ENCODE peak calls at places on chromosome 7, in five cellular contexts. One of them, this sample, is unnamed.

GRCh38 chr7:128831994-128832879 is 2.0 kb downstream of the FLNC start:
- DNase-seq in PC-3: peak
- DNase-seq in right lobe of liver: no peak
- DNase-seq in dorsolateral prefrontal cortex: no peak
- DNase-seq in mammary epithelial cell: no peak
- DNase-seq in this sample: no peak

GRCh38 chr7:127619681-127620405 is 1.9 kb upstream of the PAX4 start:
- DNase-seq in PC-3: no peak
- DNase-seq in right lobe of liver: no peak
- DNase-seq in dorsolateral prefrontal cortex: no peak
- DNase-seq in mammary epithelial cell: peak
- DNase-seq in this sample: no peak

GRCh38 chr7:134777908-134778580 is 1.4 kb upstream of the CALD1 start:
- DNase-seq in PC-3: no peak
- DNase-seq in right lobe of liver: no peak
- DNase-seq in dorsolateral prefrontal cortex: no peak
- DNase-seq in mammary epithelial cell: peak
- DNase-seq in this sample: peak

GRCh38 chr7:19215421-19215820 is 70.2 kb upstream of the FERD3L start:
- DNase-seq in PC-3: peak
- DNase-seq in right lobe of liver: no peak
- DNase-seq in dorsolateral prefrontal cortex: no peak
- DNase-seq in mammary epithelial cell: peak
- DNase-seq in this sample: no peak

GRCh38 chr7:111083423-111083822 is 7.5 kb upstream of the LRRN3 start:
- DNase-seq in PC-3: no peak
- DNase-seq in right lobe of liver: no peak
- DNase-seq in dorsolateral prefrontal cortex: no peak
- DNase-seq in mammary epithelial cell: no peak
- DNase-seq in this sample: no peak

GRCh38 chr7:13641699-13642098 is 347.8 kb downstream of the ETV1 start:
- DNase-seq in PC-3: peak
- DNase-seq in right lobe of liver: no peak
- DNase-seq in dorsolateral prefrontal cortex: no peak
- DNase-seq in mammary epithelial cell: no peak
- DNase-seq in this sample: peak

GRCh38 chr7:93284908-93285307 is 52.7 kb downstream of the VPS50 start:
- DNase-seq in PC-3: no peak
- DNase-seq in right lobe of liver: no peak
- DNase-seq in dorsolateral prefrontal cortex: no peak
- DNase-seq in mammary epithelial cell: no peak
- DNase-seq in this sample: no peak

GRCh38 chr7:92359801-92360200 is 87.5 kb upstream of the GATAD1 start:
- DNase-seq in PC-3: no peak
- DNase-seq in right lobe of liver: no peak
- DNase-seq in dorsolateral prefrontal cortex: no peak
- DNase-seq in mammary epithelial cell: no peak
- DNase-seq in this sample: no peak

GRCh38 chr7:150703209-150703608 is 13.2 kb upstream of the GIMAP1 start:
- DNase-seq in PC-3: no peak
- DNase-seq in right lobe of liver: no peak
- DNase-seq in dorsolateral prefrontal cortex: no peak
- DNase-seq in mammary epithelial cell: no peak
- DNase-seq in this sample: no peak

GRCh38 chr7:135492151-135492550 is 17.8 kb downstream of the CNOT4 start:
- DNase-seq in PC-3: no peak
- DNase-seq in right lobe of liver: no peak
- DNase-seq in dorsolateral prefrontal cortex: no peak
- DNase-seq in mammary epithelial cell: no peak
- DNase-seq in this sample: no peak

GRCh38 chr7:473870-474604 is 45.6 kb downstream of the PDGFA start:
- DNase-seq in PC-3: no peak
- DNase-seq in right lobe of liver: peak
- DNase-seq in dorsolateral prefrontal cortex: peak
- DNase-seq in mammary epithelial cell: no peak
- DNase-seq in this sample: no peak

GRCh38 chr7:87413951-87414381 is 61.5 kb downstream of the ABCB4 start:
- DNase-seq in PC-3: peak
- DNase-seq in right lobe of liver: no peak
- DNase-seq in dorsolateral prefrontal cortex: no peak
- DNase-seq in mammary epithelial cell: peak
- DNase-seq in this sample: peak

GRCh38 chr7:81414411-81414810 is 355.4 kb downstream of the HGF start:
- DNase-seq in PC-3: peak
- DNase-seq in right lobe of liver: no peak
- DNase-seq in dorsolateral prefrontal cortex: no peak
- DNase-seq in mammary epithelial cell: no peak
- DNase-seq in this sample: peak

GRCh38 chr7:128909605-128910568 is 622 bp downstream of the KCP start:
- DNase-seq in PC-3: no peak
- DNase-seq in right lobe of liver: no peak
- DNase-seq in dorsolateral prefrontal cortex: peak
- DNase-seq in mammary epithelial cell: no peak
- DNase-seq in this sample: peak

GRCh38 chr7:70884446-70884764 is 247.5 kb upstream of the GALNT17 start:
- DNase-seq in PC-3: no peak
- DNase-seq in right lobe of liver: no peak
- DNase-seq in dorsolateral prefrontal cortex: no peak
- DNase-seq in mammary epithelial cell: no peak
- DNase-seq in this sample: no peak

GRCh38 chr7:77426052-77426404 is 9.9 kb upstream of the GSAP start:
- DNase-seq in PC-3: no peak
- DNase-seq in right lobe of liver: no peak
- DNase-seq in dorsolateral prefrontal cortex: no peak
- DNase-seq in mammary epithelial cell: no peak
- DNase-seq in this sample: no peak

GRCh38 chr7:112272921-112273561 is 66.5 kb downstream of the ZNF277 start:
- DNase-seq in PC-3: no peak
- DNase-seq in right lobe of liver: peak
- DNase-seq in dorsolateral prefrontal cortex: no peak
- DNase-seq in mammary epithelial cell: no peak
- DNase-seq in this sample: no peak

GRCh38 chr7:120857558-120858298 is at the start of gene TSPAN12:
- DNase-seq in PC-3: peak
- DNase-seq in right lobe of liver: peak
- DNase-seq in dorsolateral prefrontal cortex: peak
- DNase-seq in mammary epithelial cell: peak
- DNase-seq in this sample: peak

GRCh38 chr7:82594665-82595064 is 151.1 kb upstream of the CACNA2D1 start:
- DNase-seq in PC-3: no peak
- DNase-seq in right lobe of liver: no peak
- DNase-seq in dorsolateral prefrontal cortex: no peak
- DNase-seq in mammary epithelial cell: no peak
- DNase-seq in this sample: no peak

GRCh38 chr7:81447351-81447952 is 322.4 kb downstream of the HGF start:
- DNase-seq in PC-3: peak
- DNase-seq in right lobe of liver: no peak
- DNase-seq in dorsolateral prefrontal cortex: no peak
- DNase-seq in mammary epithelial cell: peak
- DNase-seq in this sample: peak

GRCh38 chr7:7895754-7896153 is 72.8 kb upstream of the GLCCI1 start:
- DNase-seq in PC-3: no peak
- DNase-seq in right lobe of liver: no peak
- DNase-seq in dorsolateral prefrontal cortex: no peak
- DNase-seq in mammary epithelial cell: no peak
- DNase-seq in this sample: peak

GRCh38 chr7:2529161-2530075 is 9.8 kb downstream of the LFNG start:
- DNase-seq in PC-3: peak
- DNase-seq in right lobe of liver: peak
- DNase-seq in dorsolateral prefrontal cortex: peak
- DNase-seq in mammary epithelial cell: no peak
- DNase-seq in this sample: peak

GRCh38 chr7:23594879-23595604 is 2.1 kb upstream of the CCDC126 start:
- DNase-seq in PC-3: peak
- DNase-seq in right lobe of liver: no peak
- DNase-seq in dorsolateral prefrontal cortex: no peak
- DNase-seq in mammary epithelial cell: peak
- DNase-seq in this sample: peak

GRCh38 chr7:64877714-64878610 is 25.1 kb upstream of the ZNF273 start:
- DNase-seq in PC-3: no peak
- DNase-seq in right lobe of liver: no peak
- DNase-seq in dorsolateral prefrontal cortex: no peak
- DNase-seq in mammary epithelial cell: no peak
- DNase-seq in this sample: no peak

GRCh38 chr7:128003787-128004186 is 27.4 kb downstream of the LRRC4 start:
- DNase-seq in PC-3: no peak
- DNase-seq in right lobe of liver: no peak
- DNase-seq in dorsolateral prefrontal cortex: no peak
- DNase-seq in mammary epithelial cell: no peak
- DNase-seq in this sample: no peak

GRCh38 chr7:148286150-148286549 is 304.4 kb upstream of the C7orf33 start:
- DNase-seq in PC-3: peak
- DNase-seq in right lobe of liver: no peak
- DNase-seq in dorsolateral prefrontal cortex: no peak
- DNase-seq in mammary epithelial cell: peak
- DNase-seq in this sample: peak

GRCh38 chr7:27178366-27178765 is 4.2 kb upstream of the HOXA10 start:
- DNase-seq in PC-3: no peak
- DNase-seq in right lobe of liver: no peak
- DNase-seq in dorsolateral prefrontal cortex: no peak
- DNase-seq in mammary epithelial cell: no peak
- DNase-seq in this sample: no peak

GRCh38 chr7:157520249-157520648 is 183.4 kb downstream of the DNAJB6 start:
- DNase-seq in PC-3: no peak
- DNase-seq in right lobe of liver: peak
- DNase-seq in dorsolateral prefrontal cortex: no peak
- DNase-seq in mammary epithelial cell: no peak
- DNase-seq in this sample: no peak

GRCh38 chr7:73774923-73775322 is 4.9 kb upstream of the CLDN3 start:
- DNase-seq in PC-3: peak
- DNase-seq in right lobe of liver: no peak
- DNase-seq in dorsolateral prefrontal cortex: no peak
- DNase-seq in mammary epithelial cell: peak
- DNase-seq in this sample: no peak

GRCh38 chr7:30321089-30321991 is 36.9 kb downstream of the ZNRF2 start:
- DNase-seq in PC-3: no peak
- DNase-seq in right lobe of liver: no peak
- DNase-seq in dorsolateral prefrontal cortex: no peak
- DNase-seq in mammary epithelial cell: no peak
- DNase-seq in this sample: no peak

GRCh38 chr7:68691261-68692216 is 906.7 kb upstream of the AUTS2 start:
- DNase-seq in PC-3: no peak
- DNase-seq in right lobe of liver: no peak
- DNase-seq in dorsolateral prefrontal cortex: no peak
- DNase-seq in mammary epithelial cell: no peak
- DNase-seq in this sample: no peak

GRCh38 chr7:157111311-157111710 is 27.4 kb upstream of the UBE3C start:
- DNase-seq in PC-3: no peak
- DNase-seq in right lobe of liver: no peak
- DNase-seq in dorsolateral prefrontal cortex: no peak
- DNase-seq in mammary epithelial cell: no peak
- DNase-seq in this sample: no peak

GRCh38 chr7:95840953-95841950 is 68.9 kb downstream of the DYNC1I1 start:
- DNase-seq in PC-3: peak
- DNase-seq in right lobe of liver: no peak
- DNase-seq in dorsolateral prefrontal cortex: no peak
- DNase-seq in mammary epithelial cell: no peak
- DNase-seq in this sample: peak

GRCh38 chr7:28211006-28211405 is 30.4 kb upstream of the JAZF1 start:
- DNase-seq in PC-3: no peak
- DNase-seq in right lobe of liver: no peak
- DNase-seq in dorsolateral prefrontal cortex: no peak
- DNase-seq in mammary epithelial cell: no peak
- DNase-seq in this sample: no peak

GRCh38 chr7:36048141-36048901 is 104.7 kb upstream of the EEPD1 start:
- DNase-seq in PC-3: peak
- DNase-seq in right lobe of liver: no peak
- DNase-seq in dorsolateral prefrontal cortex: no peak
- DNase-seq in mammary epithelial cell: peak
- DNase-seq in this sample: peak

GRCh38 chr7:106047146-106047545 is 65.0 kb downstream of the SYPL1 start:
- DNase-seq in PC-3: no peak
- DNase-seq in right lobe of liver: no peak
- DNase-seq in dorsolateral prefrontal cortex: no peak
- DNase-seq in mammary epithelial cell: no peak
- DNase-seq in this sample: no peak
- TF ChIP-seq CTCF in PC-3: no peak
- TF ChIP-seq CTCF in right lobe of liver: no peak
- TF ChIP-seq CTCF in dorsolateral prefrontal cortex: no peak
- TF ChIP-seq CTCF in mammary epithelial cell: no peak
- TF ChIP-seq CTCF in this sample: no peak

DNA sequence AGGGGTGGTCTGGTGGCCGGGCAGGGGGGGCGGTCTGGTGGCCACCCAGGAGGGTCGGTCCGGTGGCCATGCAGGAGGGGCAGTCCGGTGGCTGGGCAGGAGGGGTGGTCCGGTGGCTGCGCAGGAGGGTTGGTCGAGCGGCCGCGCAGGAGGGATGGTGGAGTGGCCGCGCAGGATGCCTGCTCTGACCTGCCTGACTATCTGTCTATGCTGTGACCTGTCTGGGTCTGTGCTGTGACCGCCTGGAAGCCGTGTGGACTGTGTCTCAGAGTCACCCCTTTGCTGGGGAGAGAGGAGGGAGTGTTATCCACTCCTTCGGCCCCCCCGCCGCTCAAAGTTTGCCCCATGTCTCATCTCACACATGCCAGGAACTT is 113.2 kb downstream of the ACTR3B start:
- DNase-seq in PC-3: no peak
- DNase-seq in right lobe of liver: no peak
- DNase-seq in dorsolateral prefrontal cortex: peak
- DNase-seq in mammary epithelial cell: no peak
- DNase-seq in this sample: no peak
- H3K4me3 ChIP-seq in PC-3: no peak
- H3K4me3 ChIP-seq in right lobe of liver: no peak
- H3K4me3 ChIP-seq in dorsolateral prefrontal cortex: no peak
- H3K4me3 ChIP-seq in mammary epithelial cell: no peak
- H3K4me3 ChIP-seq in this sample: no peak

DNA sequence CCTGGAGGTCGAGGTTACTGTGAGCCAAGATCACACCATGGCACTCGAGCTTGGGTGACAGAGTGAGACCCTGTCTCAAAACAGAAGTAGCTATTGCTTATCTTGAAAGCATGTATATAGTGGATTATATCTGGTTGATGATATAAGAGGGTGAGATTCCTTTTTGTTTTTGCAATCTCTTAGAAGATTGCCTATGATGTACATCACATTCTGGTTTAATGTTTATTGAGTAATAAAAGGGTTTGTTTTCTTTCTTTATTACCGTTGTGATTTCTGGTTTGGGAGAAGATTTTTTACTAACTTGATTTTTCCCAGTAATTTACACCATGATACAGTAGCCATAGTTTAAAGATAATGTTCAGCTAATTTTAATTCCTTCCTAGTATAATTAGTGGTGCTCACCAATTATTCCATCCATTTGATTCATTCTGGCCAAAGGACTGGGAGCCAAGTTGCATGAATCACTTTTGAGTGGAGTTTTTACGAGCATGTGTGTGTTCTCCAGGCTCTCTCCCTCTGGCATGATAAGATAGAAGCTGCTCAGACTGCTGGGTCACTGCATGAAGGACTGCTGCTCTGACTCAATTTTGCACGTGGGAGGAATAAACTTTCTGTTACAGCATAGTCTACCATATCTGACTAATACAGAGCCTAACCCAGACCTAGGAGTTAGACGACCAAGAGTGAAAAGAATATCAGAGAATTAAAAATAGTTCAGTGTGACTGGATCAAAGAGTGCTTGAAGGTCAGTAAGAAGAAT is 13.5 kb upstream of the TSPAN13 start:
- DNase-seq in PC-3: peak
- DNase-seq in right lobe of liver: no peak
- DNase-seq in dorsolateral prefrontal cortex: no peak
- DNase-seq in mammary epithelial cell: peak
- DNase-seq in this sample: peak
- TF ChIP-seq CTCF in PC-3: no peak
- TF ChIP-seq CTCF in right lobe of liver: no peak
- TF ChIP-seq CTCF in dorsolateral prefrontal cortex: no peak
- TF ChIP-seq CTCF in mammary epithelial cell: no peak
- TF ChIP-seq CTCF in this sample: no peak

GRCh38 chr7:102291056-102291915 is 4.6 kb downstream of the SH2B2 start:
- DNase-seq in PC-3: no peak
- DNase-seq in right lobe of liver: no peak
- DNase-seq in dorsolateral prefrontal cortex: no peak
- DNase-seq in mammary epithelial cell: peak
- DNase-seq in this sample: no peak
- H3K4me3 ChIP-seq in PC-3: no peak
- H3K4me3 ChIP-seq in right lobe of liver: no peak
- H3K4me3 ChIP-seq in dorsolateral prefrontal cortex: no peak
- H3K4me3 ChIP-seq in mammary epithelial cell: no peak
- H3K4me3 ChIP-seq in this sample: no peak

This sample was measured in epithelial cell of esophagus.